ENCODE peak calls at places on chromosome 4, in five cellular contexts. I is fibroblast of lung, Q is suprapubic skin, R is PC-3, K is H1. V is an unnamed sample.

GRCh38 chr4:20904966-20905365 is 204.7 kb downstream of the PACRGL start:
- DNase-seq in I (no peak), Q (no peak), R (no peak), K (no peak), V (no peak)

GRCh38 chr4:11480683-11481082 is 52.0 kb upstream of the HS3ST1 start:
- DNase-seq in I (no peak), Q (no peak), R (peak), K (no peak), V (no peak)

GRCh38 chr4:159269956-159270355 is 167.1 kb downstream of the RAPGEF2 start:
- DNase-seq in I (no peak), Q (no peak), R (no peak), K (no peak), V (no peak)

GRCh38 chr4:185011408-185011807 is 6.9 kb upstream of the HELT start:
- DNase-seq in I (no peak), Q (peak), R (peak), K (peak), V (no peak)

GRCh38 chr4:126977306-126977705 is 655.5 kb upstream of the INTU start:
- DNase-seq in I (peak), Q (no peak), R (no peak), K (no peak), V (no peak)

GRCh38 chr4:7042697-7043464 is at the start of gene TADA2B:
- DNase-seq in I (peak), Q (peak), R (peak), K (peak), V (peak)

GRCh38 chr4:8736083-8736825 is 135.4 kb downstream of the HMX1 start:
- DNase-seq in I (no peak), Q (no peak), R (no peak), K (no peak), V (no peak)

GRCh38 chr4:185256444-185256843 is 47.0 kb downstream of the SNX25 start:
- DNase-seq in I (peak), Q (no peak), R (peak), K (no peak), V (peak)

GRCh38 chr4:76036855-76037254 is 985 bp upstream of the CXCL11 start:
- DNase-seq in I (no peak), Q (no peak), R (no peak), K (no peak), V (no peak)

GRCh38 chr4:184472540-184473264 is 1.6 kb downstream of the IRF2 start:
- DNase-seq in I (peak), Q (peak), R (peak), K (peak), V (peak)

GRCh38 chr4:26368685-26369084 is 47.9 kb downstream of the RBPJ start:
- DNase-seq in I (no peak), Q (no peak), R (no peak), K (no peak), V (no peak)

GRCh38 chr4:76708986-76709385 is 189.0 kb downstream of the SOWAHB start:
- DNase-seq in I (no peak), Q (no peak), R (no peak), K (no peak), V (peak)

GRCh38 chr4:146916479-146917076 is 29.1 kb downstream of the TTC29 start:
- DNase-seq in I (peak), Q (no peak), R (peak), K (no peak), V (peak)

GRCh38 chr4:39932776-39933402 is 44.8 kb downstream of the PDS5A start:
- DNase-seq in I (peak), Q (no peak), R (no peak), K (no peak), V (peak)

GRCh38 chr4:17492058-17492741 is 19.7 kb downstream of the QDPR start:
- DNase-seq in I (no peak), Q (no peak), R (no peak), K (no peak), V (peak)

GRCh38 chr4:78951862-78952472 is 12.7 kb upstream of the PAQR3 start:
- DNase-seq in I (peak), Q (no peak), R (peak), K (no peak), V (peak)

GRCh38 chr4:54015421-54016065 is 48.9 kb downstream of the CHIC2 start:
- DNase-seq in I (no peak), Q (no peak), R (no peak), K (no peak), V (no peak)

GRCh38 chr4:108849611-108850406 is 87.0 kb upstream of the ETNPPL start:
- DNase-seq in I (peak), Q (no peak), R (peak), K (no peak), V (peak)

GRCh38 chr4:26030780-26031179 is 116.8 kb downstream of the SMIM20 start:
- DNase-seq in I (no peak), Q (no peak), R (no peak), K (no peak), V (no peak)

GRCh38 chr4:86834901-86835300 is 14.3 kb downstream of the SLC10A6 start:
- DNase-seq in I (peak), Q (no peak), R (no peak), K (no peak), V (peak)

GRCh38 chr4:169791064-169791463 is 33.3 kb upstream of the HPF1 start:
- DNase-seq in I (no peak), Q (no peak), R (no peak), K (no peak), V (no peak)
- H3K4me3 ChIP-seq in I (no peak), Q (peak), R (peak), K (no peak), V (no peak)

DNA sequence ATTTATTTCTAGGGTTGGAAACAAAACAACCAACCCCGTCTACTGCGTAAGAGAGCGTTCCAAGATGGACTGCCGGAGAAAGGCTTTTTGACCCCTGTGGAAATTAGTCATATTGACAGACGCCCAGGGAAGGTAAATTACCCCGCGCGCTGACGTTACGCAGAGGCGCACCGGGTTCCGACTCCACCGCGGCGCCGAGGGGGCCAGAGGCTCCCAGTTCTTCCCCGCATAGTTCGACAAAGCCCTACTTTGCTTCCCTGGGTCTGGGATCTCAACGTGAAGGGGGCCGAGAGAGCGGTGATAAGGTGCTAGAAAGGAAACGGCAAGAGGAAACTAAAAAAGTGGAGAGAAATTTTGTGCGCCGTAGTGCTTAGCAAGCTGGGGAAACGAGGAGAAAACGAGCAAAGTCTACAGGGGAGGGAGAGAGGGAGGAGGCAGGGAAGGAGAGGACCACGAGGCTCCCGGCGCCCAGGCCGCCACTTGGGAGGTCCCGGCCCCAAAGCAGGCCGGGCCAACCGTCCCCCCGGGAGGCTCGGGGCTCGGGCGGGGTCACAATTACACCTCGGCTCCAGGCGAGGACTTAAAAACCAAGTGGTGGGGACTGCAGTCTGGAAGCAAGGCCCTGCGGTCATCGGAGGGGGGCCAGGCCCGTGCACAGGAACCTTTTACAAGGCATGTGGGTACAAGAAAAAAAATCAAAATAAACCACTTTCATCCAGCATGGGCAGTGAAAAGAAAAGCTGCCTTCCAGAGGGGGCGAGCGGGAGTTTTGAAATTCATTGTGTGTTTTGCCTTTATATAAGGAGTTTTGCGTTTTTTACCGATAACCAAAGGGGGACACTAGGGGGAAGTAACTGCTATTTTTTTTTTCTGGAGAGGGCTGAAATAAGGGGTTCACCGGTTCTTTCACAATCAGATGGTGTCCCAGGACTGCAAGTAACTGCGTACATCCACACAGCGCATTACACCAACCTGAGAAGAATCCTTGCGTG is 13.1 kb downstream of the HAND2 start:
- DNase-seq in I (no peak), Q (no peak), R (no peak), K (peak), V (peak)
- TF ChIP-seq CTCF in I (no peak), Q (no peak), R (no peak), K (no peak), V (no peak)

GRCh38 chr4:174216935-174217272 is 66.6 kb downstream of the FBXO8 start:
- DNase-seq in I (no peak), Q (no peak), R (no peak), K (no peak), V (no peak)
- H3K4me3 ChIP-seq in I (peak), Q (peak), R (no peak), K (no peak), V (peak)

GRCh38 chr4:41964401-41964800 is 17.2 kb upstream of the DCAF4L1 start:
- DNase-seq in I (no peak), Q (no peak), R (no peak), K (no peak), V (no peak)

GRCh38 chr4:41967392-41967791 is 14.2 kb upstream of the DCAF4L1 start:
- DNase-seq in I (no peak), Q (no peak), R (peak), K (no peak), V (no peak)

GRCh38 chr4:41957634-41958033 is 22.4 kb downstream of the TMEM33 start:
- DNase-seq in I (no peak), Q (no peak), R (peak), K (no peak), V (peak)

DNA sequence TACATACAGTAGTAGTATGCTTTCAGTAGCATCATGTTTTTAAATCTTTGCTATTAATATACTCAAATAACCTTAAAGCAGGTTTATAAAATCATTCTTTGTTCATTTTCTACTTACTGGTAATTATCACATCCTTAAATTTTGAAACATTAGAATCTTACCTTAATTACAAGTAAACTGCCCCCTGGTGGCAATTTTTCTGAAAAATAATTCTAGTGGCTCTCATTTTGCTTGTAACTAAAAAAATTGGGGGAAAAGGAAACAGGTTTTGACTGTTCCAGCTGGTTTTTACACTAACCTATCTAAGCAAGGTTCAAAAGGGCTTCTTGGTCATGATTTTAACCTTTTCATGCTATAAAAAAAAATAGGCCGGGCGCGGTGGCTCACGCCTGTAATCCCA is 18.5 kb upstream of the DCAF4L1 start:
- DNase-seq in I (peak), Q (no peak), R (peak), K (no peak), V (peak)
- TF ChIP-seq CTCF in I (peak), Q (no peak), R (peak), K (no peak), V (peak)

DNA sequence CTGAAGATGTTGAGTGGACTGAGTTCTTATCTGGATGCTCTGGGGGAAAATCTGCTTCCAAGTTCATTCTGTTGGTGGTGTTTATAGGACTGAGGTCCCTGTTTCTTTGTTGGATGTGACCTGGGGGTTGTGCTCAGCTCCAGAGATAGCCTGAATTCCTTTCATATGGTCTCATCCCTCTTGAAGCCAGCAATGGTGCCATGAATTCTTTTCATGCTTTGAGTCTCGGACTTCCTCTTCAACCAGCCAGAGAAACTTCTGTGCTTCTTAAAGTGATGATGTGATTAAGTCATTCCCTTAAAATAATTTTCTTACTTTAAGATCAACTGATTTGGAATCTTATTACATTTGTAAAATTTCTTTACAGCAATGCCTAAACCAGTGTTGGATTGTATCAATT is 233.8 kb upstream of the UGT8 start:
- DNase-seq in I (peak), Q (no peak), R (no peak), K (no peak), V (peak)
- H3K4me3 ChIP-seq in I (no peak), Q (no peak), R (no peak), K (no peak), V (no peak)

GRCh38 chr4:3404546-3404945 is 37.2 kb upstream of the HGFAC start:
- DNase-seq in I (no peak), Q (peak), R (no peak), K (no peak), V (no peak)
- TF ChIP-seq CTCF in I (no peak), Q (no peak), R (no peak), K (no peak), V (no peak)

DNA sequence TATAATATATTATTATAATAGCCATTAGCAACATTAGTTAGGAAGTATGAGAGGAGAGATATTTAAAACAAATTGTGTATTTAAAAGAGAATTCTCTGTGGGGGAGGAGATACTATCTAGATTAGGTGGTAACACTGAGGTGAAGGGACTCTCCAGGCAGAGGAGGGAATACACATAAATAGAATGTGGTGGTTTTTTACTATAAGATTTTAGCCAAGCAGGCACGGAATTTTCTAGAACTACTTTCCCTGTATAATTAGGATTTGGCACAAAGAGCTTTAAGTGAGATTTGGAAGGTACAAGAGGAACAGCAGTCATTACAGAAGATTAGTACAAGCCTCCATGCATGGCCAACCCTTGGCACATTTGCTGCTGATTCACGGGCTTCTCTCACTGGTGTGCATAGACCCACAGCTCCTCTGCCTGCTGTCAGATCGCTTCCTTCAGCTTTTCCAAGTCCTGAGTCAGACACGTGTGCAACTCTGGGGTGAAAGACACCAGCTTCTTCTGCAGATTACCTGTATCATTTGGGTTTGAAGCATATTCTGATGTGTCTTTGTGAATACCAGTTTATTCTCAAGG is 685.5 kb downstream of the KCTD8 start:
- DNase-seq in I (peak), Q (no peak), R (no peak), K (no peak), V (no peak)
- H3K4me3 ChIP-seq in I (no peak), Q (no peak), R (no peak), K (no peak), V (no peak)

GRCh38 chr4:180589575-180589974 is 1653.6 kb upstream of the TENM3 start:
- DNase-seq in I (no peak), Q (no peak), R (no peak), K (no peak), V (no peak)

GRCh38 chr4:180587379-180587778 is 1655.8 kb upstream of the TENM3 start:
- DNase-seq in I (no peak), Q (no peak), R (no peak), K (no peak), V (no peak)
- TF ChIP-seq CTCF in I (no peak), Q (no peak), R (no peak), K (no peak), V (no peak)

V was measured in fibroblast of villous mesenchyme.